ENCODE peak calls at places on chromosomes 4 and X, in ten cellular contexts. H, N, I, P, Y, V, D, G, B and Z are unnamed samples.

GRCh38 chrX:78119521-78120227 is 15.6 kb downstream of the PGK1 start:
- DNase-seq in P (no peak), I (no peak), H (no peak), D (peak; percentile 4), G (no peak), N (no peak), V (no peak), B (no peak), Y (no peak), Z (no peak)

GRCh38 chr4:175873707-175874106 is 61.6 kb upstream of the GPM6A start:
- DNase-seq in B (no peak), H (no peak), Y (no peak), P (no peak), I (no peak), V (no peak), D (no peak), G (no peak), N (no peak), Z (no peak)

GRCh38 chrX:145881175-145881867 is 63.7 kb downstream of the SLITRK2 start:
- DNase-seq in H (no peak), B (peak; percentile 60), P (no peak), V (no peak), I (no peak), G (no peak), Y (no peak), D (no peak), N (no peak), Z (no peak)

GRCh38 chr4:92163348-92163747 is 140.4 kb upstream of the GRID2 start:
- DNase-seq in Y (no peak), P (no peak), B (no peak), G (no peak), D (no peak), V (no peak), N (no peak), H (no peak), I (no peak), Z (no peak)

GRCh38 chr4:173735055-173735454 is 205.0 kb upstream of the HAND2 start:
- DNase-seq in P (no peak), V (no peak), N (no peak), H (no peak), I (no peak), D (no peak), G (no peak), Y (no peak), B (no peak), Z (no peak)

GRCh38 chr4:7396186-7396585 is 38.5 kb downstream of the PSAPL1 start:
- DNase-seq in G (no peak), N (no peak), V (no peak), I (no peak), D (no peak), H (no peak), Y (no peak), P (no peak), B (no peak), Z (no peak)

GRCh38 chrX:70970482-70970999 is 39.6 kb upstream of the SLC7A3 start:
- DNase-seq in G (no peak), V (no peak), Y (no peak), P (no peak), H (no peak), N (peak; percentile 23), B (no peak), I (no peak), D (peak; percentile 1), Z (peak; percentile 14)

GRCh38 chr4:78693777-78694456 is 82.2 kb upstream of the BMP2K start:
- DNase-seq in H (no peak), P (no peak), D (no peak), B (no peak), V (no peak), I (no peak), N (no peak), G (no peak), Y (no peak), Z (no peak)

GRCh38 chr4:8709729-8710360 is 117.3 kb downstream of the CPZ start:
- DNase-seq in Y (no peak), P (peak; percentile 57), H (peak; percentile 30), D (no peak), B (peak; percentile 46), N (no peak), V (no peak), I (no peak), G (no peak), Z (no peak)

GRCh38 chr4:57023104-57023503 is 44.4 kb downstream of the POLR2B start:
- DNase-seq in Y (peak; percentile 93), N (no peak), B (no peak), P (no peak), I (no peak), V (no peak), G (no peak), H (no peak), D (no peak), Z (no peak)

GRCh38 chr4:143357161-143357845 is 20.6 kb downstream of the GAB1 start:
- DNase-seq in P (no peak), I (no peak), G (no peak), N (no peak), Y (no peak), V (no peak), H (no peak), B (no peak), D (no peak), Z (no peak)

GRCh38 chr4:106481801-106482200 is 113.2 kb upstream of the GIMD1 start:
- DNase-seq in P (no peak), N (no peak), B (no peak), D (no peak), H (no peak), V (no peak), G (no peak), I (no peak), Y (no peak), Z (no peak)

GRCh38 chrX:22686138-22686541 is 313.6 kb upstream of the DDX53 start:
- DNase-seq in G (peak; percentile 0), Y (no peak), N (no peak), B (peak; percentile 45), D (peak; percentile 93), V (no peak), P (no peak), I (no peak), H (no peak), Z (peak; percentile 1)

GRCh38 chr4:21753084-21753760 is 195.3 kb downstream of the KCNIP4 start:
- DNase-seq in I (no peak), H (no peak), B (no peak), P (no peak), D (no peak), V (no peak), Y (no peak), G (no peak), N (no peak), Z (no peak)

GRCh38 chr4:113801882-113802281 is 40.3 kb upstream of the CAMK2D start:
- DNase-seq in G (no peak), D (no peak), Y (no peak), V (no peak), B (no peak), P (no peak), I (no peak), H (no peak), N (no peak), Z (no peak)

GRCh38 chrX:129557844-129558243 is 17.8 kb downstream of the OCRL start:
- DNase-seq in N (no peak), P (no peak), G (no peak), D (no peak), B (no peak), I (no peak), V (no peak), H (no peak), Y (no peak), Z (no peak)

GRCh38 chr4:176778491-176778890 is 14.2 kb downstream of the VEGFC start:
- DNase-seq in P (no peak), Y (no peak), H (no peak), V (no peak), D (no peak), B (no peak), G (no peak), N (no peak), I (no peak), Z (no peak)

GRCh38 chr4:145511913-145512522 is 30.4 kb downstream of the SMAD1 start:
- DNase-seq in D (no peak), V (no peak), G (no peak), P (no peak), Y (no peak), H (no peak), B (no peak), I (no peak), N (no peak), Z (no peak)

GRCh38 chrX:148601034-148601433 is 100.6 kb downstream of the AFF2 start:
- DNase-seq in P (no peak), I (no peak), H (no peak), G (no peak), N (no peak), Y (no peak), D (no peak), B (no peak), V (no peak), Z (no peak)

GRCh38 chrX:15404712-15405111 is 20.5 kb upstream of the VEGFD start:
- DNase-seq in G (no peak), P (no peak), N (no peak), B (no peak), H (no peak), V (no peak), Y (no peak), D (no peak), I (no peak), Z (peak; percentile 11)

GRCh38 chrX:15918003-15918402 is 63.4 kb upstream of the AP1S2 start:
- DNase-seq in I (no peak), V (no peak), Y (no peak), P (no peak), B (no peak), N (no peak), D (no peak), H (no peak), G (no peak), Z (no peak)

GRCh38 chr4:186472948-186473347 is 82.4 kb downstream of the MTNR1A start:
- DNase-seq in V (no peak), Y (no peak), B (peak; percentile 57), D (no peak), H (peak; percentile 22), P (no peak), I (no peak), N (peak; percentile 10), G (no peak), Z (no peak)

GRCh38 chr4:123350726-123351125 is 45.9 kb upstream of the SPRY1 start:
- DNase-seq in V (no peak), P (no peak), B (no peak), H (no peak), N (no peak), D (no peak), Y (no peak), G (no peak), I (no peak), Z (no peak)

GRCh38 chr4:152735302-152735917 is 44.1 kb downstream of the TIGD4 start:
- DNase-seq in H (no peak), N (peak; percentile 50), Y (no peak), V (no peak), B (no peak), I (no peak), D (peak; percentile 2), P (no peak), G (no peak), Z (no peak)

GRCh38 chr4:2786152-2786671 is 6.7 kb upstream of the SH3BP2 start:
- DNase-seq in G (no peak), V (no peak), B (no peak), I (no peak), P (no peak), N (no peak), D (no peak), Y (no peak), H (no peak), Z (no peak)

GRCh38 chr4:27043200-27043599 is 182.6 kb downstream of the STIM2 start:
- DNase-seq in N (no peak), I (no peak), D (no peak), G (no peak), B (no peak), Y (no peak), P (no peak), H (no peak), V (no peak), Z (no peak)

GRCh38 chrX:38854305-38854704 is 53.0 kb downstream of the MID1IP1 start:
- DNase-seq in G (no peak), V (no peak), I (no peak), N (no peak), D (no peak), P (no peak), Y (no peak), H (no peak), B (no peak), Z (no peak)

GRCh38 chrX:47143894-47144625 is 442 bp downstream of the NDUFB11 start:
- DNase-seq in Y (no peak), H (no peak), P (no peak), G (peak; percentile 39), V (peak; percentile 40), D (peak; percentile 66), N (peak; percentile 42), B (no peak), I (peak; percentile 23), Z (peak; percentile 37)